ENCODE peak calls at places on chromosomes 1 and 21, in four cellular contexts. One of them, this sample, is unnamed.
A peak's percentile ranks its signal among the peaks of the same experiment; 100 is the strongest.

GRCh38 chr1:27292111-27292510 is 29.9 kb upstream of the TMEM222 start:
- DNase-seq in effector memory CD4-positive, alpha-beta T cell: no peak
- DNase-seq in stimulated activated CD4-positive, alpha-beta T cell treated with anti-CD3 and anti-CD28 coated beads, Interleukin-4, amount 100 ng/mL, for 4 hours: no peak
- DNase-seq in Peyer's patch: no peak
- DNase-seq in this sample: no peak

GRCh38 chr1:58975888-58976287 is 192.0 kb upstream of the JUN start:
- DNase-seq in effector memory CD4-positive, alpha-beta T cell: no peak
- DNase-seq in stimulated activated CD4-positive, alpha-beta T cell treated with anti-CD3 and anti-CD28 coated beads, Interleukin-4, amount 100 ng/mL, for 4 hours: no peak
- DNase-seq in Peyer's patch: no peak
- DNase-seq in this sample: no peak

GRCh38 chr1:7584157-7584556 is 186.9 kb upstream of the VAMP3 start:
- DNase-seq in effector memory CD4-positive, alpha-beta T cell: no peak
- DNase-seq in stimulated activated CD4-positive, alpha-beta T cell treated with anti-CD3 and anti-CD28 coated beads, Interleukin-4, amount 100 ng/mL, for 4 hours: no peak
- DNase-seq in Peyer's patch: peak; percentile 35
- DNase-seq in this sample: no peak

GRCh38 chr1:25023190-25023578 is 93.1 kb upstream of the RUNX3 start:
- DNase-seq in effector memory CD4-positive, alpha-beta T cell: no peak
- DNase-seq in stimulated activated CD4-positive, alpha-beta T cell treated with anti-CD3 and anti-CD28 coated beads, Interleukin-4, amount 100 ng/mL, for 4 hours: no peak
- DNase-seq in Peyer's patch: no peak
- DNase-seq in this sample: no peak

GRCh38 chr1:85200367-85200869 is 398 bp downstream of the SYDE2 start:
- DNase-seq in effector memory CD4-positive, alpha-beta T cell: peak; percentile 12
- DNase-seq in stimulated activated CD4-positive, alpha-beta T cell treated with anti-CD3 and anti-CD28 coated beads, Interleukin-4, amount 100 ng/mL, for 4 hours: peak; percentile 17
- DNase-seq in Peyer's patch: peak; percentile 68
- DNase-seq in this sample: no peak

GRCh38 chr1:240936911-240937668 is 325.1 kb upstream of the GREM2 start:
- DNase-seq in effector memory CD4-positive, alpha-beta T cell: no peak
- DNase-seq in stimulated activated CD4-positive, alpha-beta T cell treated with anti-CD3 and anti-CD28 coated beads, Interleukin-4, amount 100 ng/mL, for 4 hours: no peak
- DNase-seq in Peyer's patch: no peak
- DNase-seq in this sample: no peak

GRCh38 chr1:205343431-205344009 is 13.2 kb downstream of the KLHDC8A start:
- DNase-seq in effector memory CD4-positive, alpha-beta T cell: no peak
- DNase-seq in stimulated activated CD4-positive, alpha-beta T cell treated with anti-CD3 and anti-CD28 coated beads, Interleukin-4, amount 100 ng/mL, for 4 hours: no peak
- DNase-seq in Peyer's patch: no peak
- DNase-seq in this sample: no peak

GRCh38 chr1:60169206-60169605 is 95.6 kb upstream of the C1orf87 start:
- DNase-seq in effector memory CD4-positive, alpha-beta T cell: no peak
- DNase-seq in stimulated activated CD4-positive, alpha-beta T cell treated with anti-CD3 and anti-CD28 coated beads, Interleukin-4, amount 100 ng/mL, for 4 hours: no peak
- DNase-seq in Peyer's patch: no peak
- DNase-seq in this sample: no peak

GRCh38 chr1:241237873-241238272 is 119.1 kb downstream of the RGS7 start:
- DNase-seq in effector memory CD4-positive, alpha-beta T cell: no peak
- DNase-seq in stimulated activated CD4-positive, alpha-beta T cell treated with anti-CD3 and anti-CD28 coated beads, Interleukin-4, amount 100 ng/mL, for 4 hours: no peak
- DNase-seq in Peyer's patch: no peak
- DNase-seq in this sample: no peak

GRCh38 chr1:206471993-206472392 is 1.7 kb downstream of the IKBKE start:
- DNase-seq in effector memory CD4-positive, alpha-beta T cell: no peak
- DNase-seq in stimulated activated CD4-positive, alpha-beta T cell treated with anti-CD3 and anti-CD28 coated beads, Interleukin-4, amount 100 ng/mL, for 4 hours: peak; percentile 37
- DNase-seq in Peyer's patch: no peak
- DNase-seq in this sample: no peak

GRCh38 chr1:22376546-22376945 is 75.1 kb upstream of the ZBTB40 start:
- DNase-seq in effector memory CD4-positive, alpha-beta T cell: no peak
- DNase-seq in stimulated activated CD4-positive, alpha-beta T cell treated with anti-CD3 and anti-CD28 coated beads, Interleukin-4, amount 100 ng/mL, for 4 hours: no peak
- DNase-seq in Peyer's patch: no peak
- DNase-seq in this sample: no peak

GRCh38 chr1:58905126-58905490 is 121.3 kb upstream of the JUN start:
- DNase-seq in effector memory CD4-positive, alpha-beta T cell: no peak
- DNase-seq in stimulated activated CD4-positive, alpha-beta T cell treated with anti-CD3 and anti-CD28 coated beads, Interleukin-4, amount 100 ng/mL, for 4 hours: no peak
- DNase-seq in Peyer's patch: no peak
- DNase-seq in this sample: no peak

GRCh38 chr1:8217809-8218208 is 100.1 kb upstream of the SLC45A1 start:
- DNase-seq in effector memory CD4-positive, alpha-beta T cell: no peak
- DNase-seq in stimulated activated CD4-positive, alpha-beta T cell treated with anti-CD3 and anti-CD28 coated beads, Interleukin-4, amount 100 ng/mL, for 4 hours: no peak
- DNase-seq in Peyer's patch: no peak
- DNase-seq in this sample: no peak

GRCh38 chr1:53592985-53593757 is 134.0 kb downstream of the DMRTB1 start:
- DNase-seq in effector memory CD4-positive, alpha-beta T cell: no peak
- DNase-seq in stimulated activated CD4-positive, alpha-beta T cell treated with anti-CD3 and anti-CD28 coated beads, Interleukin-4, amount 100 ng/mL, for 4 hours: no peak
- DNase-seq in Peyer's patch: peak; percentile 34
- DNase-seq in this sample: no peak

GRCh38 chr1:161198206-161198876 is 513 bp downstream of the ADAMTS4 start:
- DNase-seq in effector memory CD4-positive, alpha-beta T cell: no peak
- DNase-seq in stimulated activated CD4-positive, alpha-beta T cell treated with anti-CD3 and anti-CD28 coated beads, Interleukin-4, amount 100 ng/mL, for 4 hours: no peak
- DNase-seq in Peyer's patch: no peak
- DNase-seq in this sample: no peak

GRCh38 chr1:207904377-207904902 is 6.5 kb downstream of the CD34 start:
- DNase-seq in effector memory CD4-positive, alpha-beta T cell: no peak
- DNase-seq in stimulated activated CD4-positive, alpha-beta T cell treated with anti-CD3 and anti-CD28 coated beads, Interleukin-4, amount 100 ng/mL, for 4 hours: no peak
- DNase-seq in Peyer's patch: no peak
- DNase-seq in this sample: no peak

GRCh38 chr21:45209046-45209445 is 78.6 kb downstream of the POFUT2 start:
- DNase-seq in effector memory CD4-positive, alpha-beta T cell: no peak
- DNase-seq in stimulated activated CD4-positive, alpha-beta T cell treated with anti-CD3 and anti-CD28 coated beads, Interleukin-4, amount 100 ng/mL, for 4 hours: no peak
- DNase-seq in Peyer's patch: no peak
- DNase-seq in this sample: no peak

GRCh38 chr1:59596432-59596831 is 218.3 kb upstream of the HOOK1 start:
- DNase-seq in effector memory CD4-positive, alpha-beta T cell: no peak
- DNase-seq in stimulated activated CD4-positive, alpha-beta T cell treated with anti-CD3 and anti-CD28 coated beads, Interleukin-4, amount 100 ng/mL, for 4 hours: no peak
- DNase-seq in Peyer's patch: no peak
- DNase-seq in this sample: no peak